ENCODE peak calls at places on chromosomes 13 and 19, in ten cellular contexts. Q is heart left ventricle, N is adipocyte, E is sigmoid colon, V is breast epithelium, J is left lung, H is tibial artery, K is psoas muscle, D is fibroblast of lung, X is MM.1S. G is an unnamed sample.

GRCh38 chr19:55423225-55423967 is 15.8 kb upstream of the UBE2S start:
- DNase-seq in K (peak; percentile 6), J (no peak), X (no peak), H (no peak), N (no peak), D (no peak), E (no peak), Q (no peak), V (no peak), G (no peak)

GRCh38 chr19:51599084-51599483 is 28.0 kb downstream of the ZNF175 start:
- DNase-seq in J (no peak), K (no peak), D (no peak), E (no peak), H (no peak), X (no peak), N (no peak), V (no peak), Q (no peak), G (no peak)

GRCh38 chr13:99035715-99036114 is 57.9 kb upstream of the DOCK9 start:
- DNase-seq in H (no peak), E (no peak), J (no peak), Q (no peak), X (no peak), N (no peak), K (no peak), D (no peak), V (no peak), G (no peak)

GRCh38 chr13:113874579-113875428 is 10.9 kb upstream of the GAS6 start:
- DNase-seq in J (no peak), X (no peak), N (no peak), E (no peak), K (peak; percentile 48), H (peak; percentile 62), Q (no peak), V (peak; percentile 10), D (no peak), G (no peak)

GRCh38 chr13:106532111-106532929 is 3.1 kb downstream of the EFNB2 start:
- DNase-seq in E (no peak), K (peak; percentile 39), Q (no peak), J (no peak), H (no peak), D (peak; percentile 56), N (peak; percentile 55), V (no peak), X (no peak), G (no peak)

GRCh38 chr13:25319781-25320180 is 18.4 kb downstream of the NUP58 start:
- DNase-seq in X (no peak), Q (no peak), N (no peak), H (no peak), V (no peak), J (no peak), D (peak; percentile 54), K (no peak), E (no peak), G (no peak)

GRCh38 chr13:37141011-37141410 is 35.5 kb upstream of the CSNK1A1L start:
- DNase-seq in N (no peak), K (no peak), Q (no peak), E (no peak), X (no peak), D (no peak), J (no peak), V (no peak), H (no peak), G (no peak)

GRCh38 chr19:28374971-28375370 is 838.0 kb downstream of the UQCRFS1 start:
- DNase-seq in D (no peak), X (no peak), K (no peak), V (no peak), E (no peak), J (no peak), N (no peak), Q (no peak), H (no peak), G (no peak)

GRCh38 chr13:109840201-109840892 is 54.0 kb upstream of the IRS2 start:
- DNase-seq in J (no peak), N (peak; percentile 54), D (peak; percentile 15), X (no peak), E (no peak), Q (no peak), V (no peak), K (no peak), H (no peak), G (no peak)

GRCh38 chr19:27966390-27966816 is 1246.5 kb downstream of the UQCRFS1 start:
- DNase-seq in K (no peak), E (no peak), D (peak; percentile 15), J (no peak), V (no peak), Q (no peak), N (peak; percentile 53), H (no peak), X (peak; percentile 41), G (no peak)

GRCh38 chr19:33275933-33276619 is 26.3 kb downstream of the CEBPA start:
- DNase-seq in X (no peak), E (no peak), V (no peak), Q (no peak), K (no peak), H (no peak), J (no peak), N (no peak), D (no peak), G (no peak)

DNA sequence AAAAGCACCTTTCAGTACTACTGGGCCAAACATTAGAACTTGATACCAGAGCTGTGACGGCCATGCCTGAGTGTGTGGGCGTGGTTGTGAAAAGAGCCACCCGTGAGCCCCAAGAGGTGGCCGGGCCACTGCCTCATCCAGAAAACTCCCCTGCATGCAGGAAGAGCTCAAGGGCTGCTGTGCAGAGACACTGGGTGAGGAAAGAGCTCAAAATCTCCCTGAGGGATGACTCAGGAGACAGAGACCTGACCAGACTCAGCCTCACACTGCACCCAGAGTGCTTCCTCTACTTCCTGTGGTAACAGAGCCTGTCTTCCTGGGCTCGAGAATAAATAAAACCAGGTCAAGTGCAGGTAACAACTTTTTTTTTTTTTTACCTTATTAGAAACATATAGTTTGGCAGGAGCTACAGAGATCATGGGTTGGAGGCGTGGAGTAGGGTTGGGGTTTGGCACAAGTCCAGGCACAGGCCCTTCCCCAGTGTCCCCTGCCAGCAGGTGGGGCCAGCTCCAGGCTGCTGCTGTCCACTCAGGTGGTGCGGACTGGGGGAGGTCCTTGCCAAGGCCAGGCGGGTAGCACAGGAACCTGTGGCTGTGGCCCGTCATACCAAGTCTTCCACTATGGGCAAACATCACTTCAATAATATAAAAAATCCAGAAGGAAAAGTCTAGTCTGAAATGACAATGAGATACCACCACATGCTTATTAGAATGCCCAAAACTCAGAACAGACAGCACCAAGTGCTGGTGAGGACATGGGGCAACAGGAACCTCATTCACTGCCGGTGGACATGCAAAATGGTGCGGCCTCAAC is 25.5 kb downstream of the ELL start:
- DNase-seq in H (no peak), Q (no peak), E (no peak), N (peak; percentile 38), V (no peak), J (peak; percentile 79), K (no peak), D (no peak), X (peak; percentile 18), G (peak; percentile 36)
- H3K4me1 ChIP-seq in H (peaks cover under 1% of the 10 kb centered on the region), Q (peaks cover 83% of the 10 kb centered on the region), E (peaks cover 71% of the 10 kb centered on the region), N (peaks cover 42% of the 10 kb centered on the region), V (peaks cover 16% of the 10 kb centered on the region), J (peaks cover 26% of the 10 kb centered on the region), K (peaks cover 94% of the 10 kb centered on the region), D (peaks cover 15% of the 10 kb centered on the region), X (peaks cover 34% of the 10 kb centered on the region), G (peaks cover 64% of the 10 kb centered on the region)

DNA sequence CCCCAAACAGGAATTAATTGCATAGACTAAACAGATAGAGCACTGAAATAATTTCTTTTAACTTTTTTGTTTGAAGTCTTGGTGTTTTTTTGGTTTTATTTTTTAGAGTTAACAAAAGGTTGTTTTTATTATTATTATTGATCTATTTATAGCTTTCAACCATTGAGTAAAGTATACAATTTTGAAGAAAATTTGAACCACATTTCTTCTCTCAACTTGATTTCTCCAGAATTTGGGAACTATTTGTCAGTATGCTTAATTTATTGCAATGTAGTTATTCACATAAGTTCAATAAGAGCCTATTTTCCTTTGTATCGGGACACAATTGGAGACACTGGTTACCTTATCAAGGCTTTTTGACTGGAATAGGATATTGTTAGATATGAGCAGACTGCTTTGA is 1045.6 kb upstream of the PCDH9 start:
- DNase-seq in J (no peak), H (no peak), Q (no peak), D (no peak), V (no peak), K (no peak), E (no peak), N (no peak), X (no peak), G (no peak)
- H3K4me3 ChIP-seq in J (no peak overlapping the region), H (no peak overlapping the region), Q (no peak overlapping the region), D (no peak overlapping the region), V (no peak overlapping the region), K (no peak overlapping the region), E (no peak overlapping the region), N (no peak overlapping the region), X (no peak overlapping the region), G (no peak overlapping the region)

GRCh38 chr13:100397627-100398026 is 191.0 kb downstream of the GGACT start:
- DNase-seq in H (no peak), E (no peak), X (no peak), N (no peak), D (no peak), J (no peak), V (no peak), Q (no peak), K (no peak), G (no peak)
- H3K4me1 ChIP-seq in H (no peaks in the 10 kb centered on the region), E (peaks cover 5% of the 10 kb centered on the region), X (peaks cover 30% of the 10 kb centered on the region), N (peaks cover 22% of the 10 kb centered on the region), D (peaks cover 3% of the 10 kb centered on the region), J (no peaks in the 10 kb centered on the region), V (no peaks in the 10 kb centered on the region), Q (peaks cover 2% of the 10 kb centered on the region), K (no peaks in the 10 kb centered on the region), G (peaks cover 7% of the 10 kb centered on the region)

GRCh38 chr13:30051531-30052060 is 201.2 kb upstream of the UBL3 start:
- DNase-seq in E (no peak), Q (no peak), X (no peak), V (no peak), D (no peak), H (no peak), N (no peak), K (no peak), J (no peak), G (no peak)

GRCh38 chr13:30049692-30050091 is 199.3 kb upstream of the UBL3 start:
- DNase-seq in V (peak; percentile 24), E (no peak), D (no peak), J (no peak), K (no peak), H (no peak), N (no peak), Q (peak; percentile 42), X (no peak), G (no peak)

GRCh38 chr13:30047154-30047874 is 196.9 kb upstream of the UBL3 start:
- DNase-seq in D (no peak), J (no peak), X (peak; percentile 61), N (peak; percentile 12), V (no peak), K (no peak), H (no peak), Q (no peak), E (no peak), G (peak; percentile 37)

GRCh38 chr13:30053904-30054303 is 203.5 kb upstream of the UBL3 start:
- DNase-seq in Q (no peak), E (no peak), J (no peak), N (no peak), X (no peak), D (no peak), K (no peak), H (no peak), V (no peak), G (no peak)

GRCh38 chr13:30052127-30052526 is 201.7 kb upstream of the UBL3 start:
- DNase-seq in V (no peak), J (no peak), K (no peak), H (no peak), E (no peak), D (no peak), X (no peak), N (no peak), Q (no peak), G (no peak)
- H3K4me3 ChIP-seq in V (no peak overlapping the region), J (no peak overlapping the region), K (no peak overlapping the region), H (no peak overlapping the region), E (no peak overlapping the region), D (no peak overlapping the region), X (no peak overlapping the region), N (no peak overlapping the region), Q (no peak overlapping the region), G (no peak overlapping the region)